ENCODE peak calls at places on chromosomes 1 and 21, in ten cellular contexts. D is WERI-Rb-1, U is endodermal cell, V is hepatocyte, W is lower lobe of right lung, P is left ventricle myocardium inferior, H is upper lobe of right lung, M is fibroblast of lung, Z is MG63, O is A673. S is an unnamed sample.

GRCh38 chr1:25048728-25049127 is 118.7 kb upstream of the RUNX3 start:
- DNase-seq in D (no peak), U (no peak), V (no peak), W (no peak), P (no peak), H (no peak), M (no peak), Z (no peak), O (no peak), S (no peak)

GRCh38 chr1:210384625-210385024 is 55.9 kb downstream of the HHAT start:
- DNase-seq in D (no peak), U (no peak), V (no peak), W (no peak), P (no peak), H (no peak), M (peak; percentile 29), Z (no peak), O (no peak), S (no peak)

GRCh38 chr1:226149806-226150205 is 36.7 kb downstream of the ACBD3 start:
- DNase-seq in D (no peak), U (no peak), V (peak; percentile 58), W (no peak), P (no peak), H (no peak), M (peak; percentile 33), Z (no peak), O (peak; percentile 22), S (no peak)

GRCh38 chr1:61517345-61517744 is 207.6 kb downstream of the TM2D1 start:
- DNase-seq in D (no peak), U (no peak), V (no peak), W (no peak), P (no peak), H (no peak), M (no peak), Z (no peak), O (no peak), S (no peak)

GRCh38 chr1:81345110-81345509 is 455.6 kb upstream of the ADGRL2 start:
- DNase-seq in D (no peak), U (no peak), V (no peak), W (no peak), P (peak; percentile 20), H (no peak), M (no peak), Z (no peak), O (no peak), S (no peak)

GRCh38 chr1:19391596-19391981 is 79.5 kb downstream of the SLC66A1 start:
- DNase-seq in D (no peak), U (peak; percentile 60), V (no peak), W (no peak), P (no peak), H (no peak), M (no peak), Z (no peak), O (no peak), S (no peak)

GRCh38 chr21:28714795-28715464 is 277.7 kb downstream of the LTN1 start:
- DNase-seq in D (no peak), U (no peak), V (no peak), W (no peak), P (no peak), H (no peak), M (peak; percentile 74), Z (no peak), O (no peak), S (no peak)

GRCh38 chr1:108612496-108612895 is 48.4 kb downstream of the HENMT1 start:
- DNase-seq in D (no peak), U (no peak), V (no peak), W (no peak), P (no peak), H (no peak), M (no peak), Z (no peak), O (no peak), S (no peak)

GRCh38 chr1:180248731-180249681 is 18.9 kb downstream of the LHX4 start:
- DNase-seq in D (peak; percentile 95), U (peak; percentile 90), V (no peak), W (peak; percentile 37), P (no peak), H (peak; percentile 55), M (no peak), Z (peak; percentile 36), O (peak; percentile 41), S (peak; percentile 93)

GRCh38 chr1:26833432-26834405 is 7.2 kb downstream of the ZDHHC18 start:
- DNase-seq in D (peak; percentile 95), U (no peak), V (no peak), W (peak; percentile 76), P (peak; percentile 30), H (no peak), M (no peak), Z (no peak), O (no peak), S (no peak)

GRCh38 chr21:33403786-33404571 is 766 bp downstream of the IFNGR2 start:
- DNase-seq in D (peak; percentile 60), U (peak; percentile 85), V (peak; percentile 72), W (peak; percentile 75), P (peak; percentile 64), H (peak; percentile 85), M (peak; percentile 48), Z (peak; percentile 53), O (peak; percentile 42), S (peak; percentile 65)

GRCh38 chr1:100320311-100321097 is 31.8 kb upstream of the CDC14A start:
- DNase-seq in D (no peak), U (peak; percentile 40), V (peak; percentile 29), W (no peak), P (no peak), H (no peak), M (no peak), Z (no peak), O (no peak), S (no peak)

GRCh38 chr1:213268221-213268620 is 217.2 kb downstream of the RPS6KC1 start:
- DNase-seq in D (no peak), U (no peak), V (no peak), W (no peak), P (no peak), H (no peak), M (no peak), Z (no peak), O (no peak), S (no peak)

GRCh38 chr1:41476807-41477361 is 7.6 kb downstream of the EDN2 start:
- DNase-seq in D (no peak), U (no peak), V (no peak), W (peak; percentile 55), P (no peak), H (no peak), M (no peak), Z (peak; percentile 55), O (peak; percentile 57), S (no peak)

GRCh38 chr1:37474051-37474696 is at the start of gene ZC3H12A:
- DNase-seq in D (peak; percentile 81), U (peak; percentile 93), V (peak; percentile 98), W (peak; percentile 96), P (peak; percentile 90), H (peak; percentile 97), M (peak; percentile 85), Z (peak; percentile 84), O (peak; percentile 88), S (peak; percentile 87)

GRCh38 chr1:170674239-170674638 is 10.3 kb downstream of the PRRX1 start:
- DNase-seq in D (no peak), U (no peak), V (no peak), W (no peak), P (no peak), H (no peak), M (peak; percentile 79), Z (no peak), O (no peak), S (no peak)

GRCh38 chr21:44415073-44416025 is 40.0 kb upstream of the LRRC3 start:
- DNase-seq in D (peak; percentile 4), U (peak; percentile 53), V (no peak), W (no peak), P (no peak), H (peak; percentile 29), M (no peak), Z (no peak), O (no peak), S (peak; percentile 33)
- H3K9me3 ChIP-seq in D (peaks cover 13% of the 10 kb centered on the region), U (no peaks in the 10 kb centered on the region), V (no peaks in the 10 kb centered on the region), W (no peaks in the 10 kb centered on the region), P (peaks cover 13% of the 10 kb centered on the region), H (no peaks in the 10 kb centered on the region), M (no peaks in the 10 kb centered on the region), Z (no peaks in the 10 kb centered on the region), O (no peaks in the 10 kb centered on the region), S (peaks cover 4% of the 10 kb centered on the region)

GRCh38 chr1:238927899-238928298 is 458.5 kb upstream of the CHRM3 start:
- DNase-seq in D (no peak), U (no peak), V (no peak), W (no peak), P (no peak), H (no peak), M (no peak), Z (no peak), O (no peak), S (no peak)
- H3K9me3 ChIP-seq in D (peaks cover 15% of the 10 kb centered on the region), U (peaks cover 37% of the 10 kb centered on the region), V (no peaks in the 10 kb centered on the region), W (no peaks in the 10 kb centered on the region), P (peaks cover 12% of the 10 kb centered on the region), H (no peaks in the 10 kb centered on the region), M (no peaks in the 10 kb centered on the region), Z (no peaks in the 10 kb centered on the region), O (no peaks in the 10 kb centered on the region), S (peaks cover 15% of the 10 kb centered on the region)

GRCh38 chr1:163758977-163759670 is 437.4 kb downstream of the NUF2 start:
- DNase-seq in D (no peak), U (no peak), V (no peak), W (no peak), P (no peak), H (no peak), M (no peak), Z (no peak), O (no peak), S (peak; percentile 2)
- H3K9me3 ChIP-seq in D (peaks cover 33% of the 10 kb centered on the region), U (peaks cover 13% of the 10 kb centered on the region), V (no peaks in the 10 kb centered on the region), W (no peaks in the 10 kb centered on the region), P (peaks cover 35% of the 10 kb centered on the region), H (no peaks in the 10 kb centered on the region), M (no peaks in the 10 kb centered on the region), Z (no peaks in the 10 kb centered on the region), O (peaks cover 2% of the 10 kb centered on the region), S (no peaks in the 10 kb centered on the region)

DNA sequence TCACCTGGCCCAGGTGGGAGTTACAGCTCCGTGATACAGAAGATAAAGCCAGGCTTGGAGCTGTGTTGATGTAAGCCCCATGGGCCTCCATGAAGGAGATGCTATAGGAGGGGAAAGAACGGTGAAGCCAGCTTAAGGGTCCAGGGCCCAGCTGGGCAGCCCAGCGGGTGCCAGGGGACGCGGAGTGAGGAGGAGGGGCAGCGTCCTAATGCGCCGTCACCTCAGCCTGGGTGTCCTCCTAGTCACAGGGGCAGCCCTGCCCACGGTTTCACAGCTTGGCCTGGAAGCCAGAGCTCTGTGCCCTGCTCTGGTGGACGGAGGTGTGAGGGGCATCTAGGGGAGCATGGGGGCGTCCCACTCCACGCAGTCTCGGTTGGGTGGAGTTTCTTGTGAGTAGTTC is 52.7 kb upstream of the TTC34 start:
- DNase-seq in D (no peak), U (no peak), V (no peak), W (peak; percentile 24), P (no peak), H (no peak), M (no peak), Z (no peak), O (no peak), S (no peak)
- H3K9me3 ChIP-seq in D (no peaks in the 10 kb centered on the region), U (peaks cover 53% of the 10 kb centered on the region), V (no peaks in the 10 kb centered on the region), W (no peaks in the 10 kb centered on the region), P (no peaks in the 10 kb centered on the region), H (no peaks in the 10 kb centered on the region), M (no peaks in the 10 kb centered on the region), Z (no peaks in the 10 kb centered on the region), O (peaks cover 5% of the 10 kb centered on the region), S (peaks cover 7% of the 10 kb centered on the region)